ENCODE peak calls at places on chromosomes 5 and 9, in five cellular contexts. V is MM.1S, L is epithelial cell of esophagus, K is breast epithelium, Y is GM12865. S is an unnamed sample.

GRCh38 chr9:38018964-38019602 is 49.9 kb downstream of the SHB start:
- DNase-seq in Y (no peak), V (no peak), K (no peak), L (peak), S (no peak)

GRCh38 chr9:27353405-27354229 is 56.7 kb upstream of the EQTN start:
- DNase-seq in V (no peak), K (no peak), Y (peak), L (peak), S (no peak)

GRCh38 chr9:113509463-113509862 is 45.9 kb downstream of the RGS3 start:
- DNase-seq in V (no peak), K (no peak), Y (no peak), L (no peak), S (peak)

GRCh38 chr9:115099891-115100290 is 18.1 kb downstream of the TNC start:
- DNase-seq in L (no peak), Y (no peak), V (no peak), K (no peak), S (no peak)

GRCh38 chr9:16869140-16869903 is 1.1 kb downstream of the BNC2 start:
- DNase-seq in Y (no peak), V (no peak), L (no peak), K (no peak), S (no peak)

GRCh38 chr5:127609016-127609415 is 39.9 kb upstream of the CTXN3 start:
- DNase-seq in L (no peak), Y (no peak), K (no peak), V (no peak), S (no peak)

GRCh38 chr9:105065119-105066088 is 137.4 kb upstream of the ABCA1 start:
- DNase-seq in L (no peak), K (no peak), V (no peak), Y (no peak), S (no peak)

GRCh38 chr5:172766287-172767104 is 4.5 kb downstream of the DUSP1 start:
- DNase-seq in V (no peak), L (peak), K (peak), Y (no peak), S (peak)

GRCh38 chr5:115939059-115939458 is 23.2 kb upstream of the LVRN start:
- DNase-seq in V (no peak), L (no peak), Y (no peak), K (no peak), S (no peak)

GRCh38 chr5:129447968-129448367 is 12.1 kb upstream of the ADAMTS19 start:
- DNase-seq in K (no peak), Y (no peak), L (no peak), V (no peak), S (no peak)

GRCh38 chr5:129445379-129445778 is 14.7 kb upstream of the ADAMTS19 start:
- DNase-seq in K (no peak), L (no peak), V (no peak), Y (peak), S (no peak)

DNA sequence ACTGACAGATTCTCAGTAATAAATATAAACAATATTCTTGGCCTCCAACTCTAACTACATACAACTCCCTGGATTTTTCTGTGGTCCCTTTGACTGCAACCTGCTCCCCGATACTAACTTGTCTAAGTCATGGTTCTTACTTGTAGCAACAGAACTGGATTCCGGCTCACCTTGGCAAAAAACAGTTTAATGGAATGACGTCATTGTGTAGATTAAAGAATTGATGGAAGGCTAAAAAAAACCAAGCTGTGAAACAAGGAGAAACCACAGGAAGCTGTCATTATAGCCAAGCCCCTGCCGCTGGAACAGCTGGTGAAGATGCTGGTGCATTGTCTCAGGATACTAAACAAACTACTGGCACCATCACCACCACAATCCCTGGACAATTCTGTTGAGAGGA is 11.4 kb upstream of the ADAMTS19 start:
- DNase-seq in K (no peak), V (no peak), L (no peak), Y (no peak), S (no peak)
- H3K4me3 ChIP-seq in K (no peak), V (no peak), L (no peak), Y (no peak), S (no peak)

GRCh38 chr5:60779431-60779830 is 64.6 kb downstream of the ELOVL7 start:
- DNase-seq in Y (no peak), L (no peak), V (no peak), K (no peak), S (no peak)
- TF ChIP-seq CTCF in Y (no peak), L (no peak), V (no peak), K (no peak), S (no peak)

GRCh38 chr9:2821855-2822254 is 22.0 kb downstream of the PUM3 start:
- DNase-seq in V (no peak), K (no peak), Y (no peak), L (no peak), S (no peak)

GRCh38 chr9:2817987-2818386 is 25.9 kb downstream of the PUM3 start:
- DNase-seq in L (peak), Y (no peak), V (no peak), K (no peak), S (no peak)

GRCh38 chr9:2816476-2817141 is 27.3 kb downstream of the PUM3 start:
- DNase-seq in V (no peak), L (peak), K (peak), Y (no peak), S (no peak)

GRCh38 chr9:2818486-2819121 is 25.3 kb downstream of the PUM3 start:
- DNase-seq in Y (no peak), L (no peak), V (no peak), K (no peak), S (no peak)

GRCh38 chr9:2819165-2819564 is 24.7 kb downstream of the PUM3 start:
- DNase-seq in Y (no peak), K (no peak), L (no peak), V (no peak), S (no peak)
- H3K4me3 ChIP-seq in Y (no peak), K (no peak), L (no peak), V (no peak), S (no peak)

DNA sequence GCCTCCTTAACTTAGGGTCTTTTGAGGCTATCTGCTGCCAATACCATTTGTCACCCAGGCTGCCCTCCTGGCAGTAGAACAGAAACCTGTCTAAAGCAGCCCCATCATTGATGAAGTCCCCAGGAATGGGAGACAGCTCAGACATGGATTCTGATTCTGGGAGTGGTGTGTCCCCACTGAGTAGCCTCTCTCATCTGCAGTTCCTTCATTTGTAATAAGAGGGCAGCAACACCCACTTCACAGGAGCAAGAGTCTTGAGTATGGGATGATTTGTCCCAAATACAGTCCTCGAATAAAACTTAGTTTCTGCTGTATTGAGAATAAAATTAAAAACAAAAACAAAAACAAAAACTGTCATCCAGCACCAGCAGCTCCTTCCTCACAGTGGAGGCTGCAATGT is 167.6 kb downstream of the ASTN2 start:
- DNase-seq in K (no peak), Y (peak), L (no peak), V (no peak), S (no peak)
- TF ChIP-seq CTCF in K (peak), Y (peak), L (no peak), V (no peak), S (peak)

DNA sequence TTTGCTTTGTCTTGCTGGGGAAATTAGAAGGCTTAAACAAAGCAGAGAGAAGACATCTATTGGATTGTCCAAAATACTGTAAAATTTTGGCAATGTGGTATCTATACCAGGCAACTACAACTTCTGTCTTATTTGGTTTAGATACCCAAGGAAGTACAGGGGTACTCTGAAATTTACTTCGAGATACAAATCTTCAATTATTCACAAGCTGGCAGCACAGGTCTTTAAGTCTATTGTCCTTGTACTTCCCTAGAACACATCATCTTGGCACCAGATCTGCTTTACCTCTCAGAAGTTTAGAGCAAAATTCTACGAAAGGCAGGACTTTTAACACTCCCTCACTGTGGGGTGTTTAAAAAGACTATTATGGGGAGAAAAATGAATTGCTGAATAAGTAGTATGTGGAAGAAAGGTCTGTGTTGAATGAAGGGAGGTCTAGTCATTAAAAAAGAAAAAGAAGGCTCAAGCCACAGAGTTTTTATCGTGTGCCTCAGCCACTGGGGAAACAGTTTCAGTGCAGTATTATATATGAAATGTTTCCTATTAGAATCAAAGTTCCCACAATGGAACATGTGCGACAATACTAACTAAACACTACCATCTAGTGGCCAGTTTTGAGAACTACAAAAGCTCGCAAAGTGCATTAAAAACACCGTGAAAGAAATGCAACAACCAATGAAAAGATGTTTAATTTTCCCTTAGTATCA is 93.7 kb downstream of the PDE4D start:
- DNase-seq in V (peak), L (peak), K (no peak), Y (peak), S (no peak)
- H3K4me3 ChIP-seq in V (peak), L (peak), K (peak), Y (peak), S (no peak)

GRCh38 chr9:94745806-94746540 is 19.5 kb downstream of the AOPEP start:
- DNase-seq in Y (no peak), L (no peak), K (no peak), V (no peak), S (no peak)
- TF ChIP-seq CTCF in Y (no peak), L (no peak), K (no peak), V (no peak), S (no peak)

DNA sequence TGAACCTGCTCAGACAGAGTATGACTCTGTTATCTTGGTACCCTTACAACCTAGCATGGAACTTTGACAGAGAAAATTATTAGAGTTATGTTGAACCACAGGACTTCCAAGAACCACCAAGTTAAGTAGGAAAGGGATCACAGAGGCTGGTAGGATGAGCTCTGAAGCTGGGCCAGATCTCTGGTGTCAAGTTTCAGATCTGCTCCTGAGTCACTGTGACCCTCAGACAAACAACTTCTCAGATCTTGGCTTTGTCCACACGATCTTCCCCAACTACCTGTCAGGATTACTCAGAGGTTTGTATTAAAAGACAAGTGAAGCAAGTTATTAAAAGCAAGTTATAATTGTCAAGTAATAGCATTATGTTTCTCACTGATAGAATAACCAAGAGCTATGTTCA is 189.0 kb downstream of the SEC61B start:
- DNase-seq in K (no peak), L (peak), Y (no peak), V (no peak), S (no peak)
- H3K4me3 ChIP-seq in K (no peak), L (no peak), Y (no peak), V (no peak), S (no peak)

GRCh38 chr9:1458503-1458902 is 408.3 kb downstream of the DMRT2 start:
- DNase-seq in K (no peak), L (peak), V (no peak), Y (no peak), S (peak)

GRCh38 chr9:1457460-1457859 is 407.3 kb downstream of the DMRT2 start:
- DNase-seq in Y (no peak), L (no peak), K (no peak), V (no peak), S (no peak)

GRCh38 chr9:1462626-1463308 is 412.6 kb downstream of the DMRT2 start:
- DNase-seq in K (no peak), V (no peak), Y (no peak), L (no peak), S (no peak)

GRCh38 chr9:1456301-1456999 is 406.3 kb downstream of the DMRT2 start:
- DNase-seq in Y (no peak), K (no peak), L (peak), V (no peak), S (no peak)

DNA sequence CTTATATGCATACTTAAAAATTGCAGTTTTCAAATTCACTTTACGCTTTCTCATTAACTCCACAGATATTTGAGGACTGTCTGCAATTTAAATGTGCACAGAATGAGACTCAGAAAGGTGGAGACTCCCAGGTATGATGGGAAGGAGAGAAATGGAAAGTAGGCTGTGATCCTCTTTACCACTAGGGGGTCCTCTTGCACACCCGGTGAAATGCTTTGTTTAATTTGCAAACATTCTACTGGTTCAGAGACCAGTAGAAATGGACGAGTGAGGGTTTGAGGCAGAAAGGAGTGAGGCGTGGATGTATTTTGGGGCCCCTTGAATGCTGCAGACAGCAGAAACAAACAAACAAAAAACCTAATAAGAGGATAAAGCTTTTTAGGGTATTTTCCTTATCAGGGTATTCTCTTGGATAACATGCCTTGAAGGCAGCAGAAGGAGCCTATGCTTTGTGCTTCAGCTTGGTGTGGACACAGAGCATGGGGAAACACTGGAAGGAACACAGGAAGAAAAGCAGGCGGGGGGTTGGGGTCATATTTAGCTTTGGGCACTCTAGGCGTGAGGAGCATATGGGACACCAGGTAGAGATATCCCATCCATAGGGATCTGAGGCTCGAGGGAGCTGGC is 410.1 kb downstream of the DMRT2 start:
- DNase-seq in L (peak), V (peak), Y (peak), K (no peak), S (no peak)
- TF ChIP-seq CTCF in L (peak), V (peak), Y (peak), K (peak), S (no peak)

GRCh38 chr5:117165068-117165467 is 590.4 kb upstream of the SEMA6A start:
- DNase-seq in Y (no peak), V (no peak), K (no peak), L (no peak), S (no peak)

GRCh38 chr5:117160361-117160760 is 585.7 kb upstream of the SEMA6A start:
- DNase-seq in L (no peak), Y (no peak), V (no peak), K (no peak), S (no peak)

GRCh38 chr5:117161718-117162386 is 587.2 kb upstream of the SEMA6A start:
- DNase-seq in L (no peak), Y (no peak), K (no peak), V (no peak), S (no peak)
- H3K4me3 ChIP-seq in L (no peak), Y (no peak), K (no peak), V (no peak), S (no peak)

DNA sequence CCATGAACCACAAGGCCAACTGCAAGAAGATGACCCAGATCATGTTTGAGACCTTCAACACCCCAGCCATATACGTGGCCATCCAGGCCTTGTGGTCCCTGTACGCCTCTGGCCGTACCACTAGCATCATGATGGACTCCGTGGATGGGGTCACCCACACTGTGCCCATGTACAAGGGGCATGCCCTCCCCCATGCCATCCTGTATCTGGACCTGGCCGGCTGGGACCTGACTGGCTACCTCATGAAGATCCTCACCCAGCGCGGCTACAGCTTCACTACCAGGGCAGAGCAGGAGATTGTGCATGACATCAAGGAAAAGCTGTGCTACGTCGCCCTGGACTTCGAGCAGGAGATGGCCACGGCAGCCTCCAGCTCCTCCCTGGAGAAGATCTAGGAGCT is 153.7 kb downstream of the CAVIN4 start:
- DNase-seq in K (no peak), L (no peak), Y (no peak), V (no peak), S (no peak)
- TF ChIP-seq CTCF in K (no peak), L (no peak), Y (no peak), V (no peak), S (no peak)